ENCODE peak calls at places on chromosomes 16 and 17, in eight cellular contexts. One of them, this sample, is unnamed.

GRCh38 chr17:61458491-61459433 is 6.5 kb downstream of the TBX4 start:
- DNase-seq in NB4: no peak
- DNase-seq in CD8-positive, alpha-beta T cell: no peak
- DNase-seq in cardiac fibroblast: no peak
- DNase-seq in nephron progenitor cell: no peak
- DNase-seq in ovary: no peak
- DNase-seq in GM23338: peak
- DNase-seq in fibroblast of villous mesenchyme: no peak
- DNase-seq in this sample: no peak

GRCh38 chr16:85206472-85207356 is 94.4 kb upstream of the CIBAR2 start:
- DNase-seq in nephron progenitor cell: peak
- DNase-seq in cardiac fibroblast: no peak
- DNase-seq in NB4: no peak
- DNase-seq in ovary: peak
- DNase-seq in GM23338: peak
- DNase-seq in fibroblast of villous mesenchyme: peak
- DNase-seq in CD8-positive, alpha-beta T cell: no peak
- DNase-seq in this sample: peak

GRCh38 chr17:65694601-65695000 is 133.2 kb upstream of the AXIN2 start:
- DNase-seq in ovary: no peak
- DNase-seq in CD8-positive, alpha-beta T cell: no peak
- DNase-seq in fibroblast of villous mesenchyme: peak
- DNase-seq in nephron progenitor cell: no peak
- DNase-seq in GM23338: no peak
- DNase-seq in cardiac fibroblast: no peak
- DNase-seq in NB4: no peak
- DNase-seq in this sample: no peak

GRCh38 chr17:71260366-71260765 is 860.5 kb upstream of the SOX9 start:
- DNase-seq in cardiac fibroblast: peak
- DNase-seq in nephron progenitor cell: no peak
- DNase-seq in ovary: no peak
- DNase-seq in CD8-positive, alpha-beta T cell: no peak
- DNase-seq in NB4: no peak
- DNase-seq in GM23338: no peak
- DNase-seq in fibroblast of villous mesenchyme: peak
- DNase-seq in this sample: no peak

GRCh38 chr17:58277107-58277506 is 3.6 kb downstream of the MPO start:
- DNase-seq in ovary: no peak
- DNase-seq in GM23338: peak
- DNase-seq in fibroblast of villous mesenchyme: peak
- DNase-seq in NB4: no peak
- DNase-seq in CD8-positive, alpha-beta T cell: no peak
- DNase-seq in cardiac fibroblast: peak
- DNase-seq in nephron progenitor cell: no peak
- DNase-seq in this sample: no peak

GRCh38 chr17:16940116-16940881 is 31.6 kb downstream of the TNFRSF13B start:
- DNase-seq in GM23338: peak
- DNase-seq in cardiac fibroblast: no peak
- DNase-seq in ovary: no peak
- DNase-seq in NB4: no peak
- DNase-seq in nephron progenitor cell: no peak
- DNase-seq in fibroblast of villous mesenchyme: no peak
- DNase-seq in CD8-positive, alpha-beta T cell: no peak
- DNase-seq in this sample: peak

GRCh38 chr17:40526668-40527067 is 25.2 kb upstream of the TNS4 start:
- DNase-seq in NB4: no peak
- DNase-seq in ovary: no peak
- DNase-seq in CD8-positive, alpha-beta T cell: no peak
- DNase-seq in nephron progenitor cell: no peak
- DNase-seq in fibroblast of villous mesenchyme: peak
- DNase-seq in GM23338: no peak
- DNase-seq in cardiac fibroblast: peak
- DNase-seq in this sample: no peak

GRCh38 chr16:57186630-57187507 is 740 bp downstream of the RSPRY1 start:
- DNase-seq in fibroblast of villous mesenchyme: peak
- DNase-seq in nephron progenitor cell: peak
- DNase-seq in GM23338: peak
- DNase-seq in NB4: peak
- DNase-seq in ovary: peak
- DNase-seq in CD8-positive, alpha-beta T cell: peak
- DNase-seq in cardiac fibroblast: peak
- DNase-seq in this sample: peak

GRCh38 chr17:63094636-63095035 is 128.6 kb downstream of the TANC2 start:
- DNase-seq in ovary: no peak
- DNase-seq in GM23338: no peak
- DNase-seq in NB4: no peak
- DNase-seq in nephron progenitor cell: no peak
- DNase-seq in CD8-positive, alpha-beta T cell: no peak
- DNase-seq in fibroblast of villous mesenchyme: no peak
- DNase-seq in cardiac fibroblast: no peak
- DNase-seq in this sample: no peak

GRCh38 chr16:56600398-56600999 is 7.9 kb upstream of the MT2A start:
- DNase-seq in nephron progenitor cell: peak
- DNase-seq in NB4: peak
- DNase-seq in ovary: peak
- DNase-seq in fibroblast of villous mesenchyme: peak
- DNase-seq in GM23338: peak
- DNase-seq in cardiac fibroblast: peak
- DNase-seq in CD8-positive, alpha-beta T cell: peak
- DNase-seq in this sample: no peak

GRCh38 chr17:78133971-78134898 is 3.7 kb downstream of the TMC8 start:
- DNase-seq in nephron progenitor cell: peak
- DNase-seq in cardiac fibroblast: peak
- DNase-seq in GM23338: peak
- DNase-seq in NB4: peak
- DNase-seq in CD8-positive, alpha-beta T cell: peak
- DNase-seq in ovary: no peak
- DNase-seq in fibroblast of villous mesenchyme: peak
- DNase-seq in this sample: no peak

GRCh38 chr17:79965806-79966205 is 69.9 kb downstream of the TBC1D16 start:
- DNase-seq in GM23338: no peak
- DNase-seq in nephron progenitor cell: no peak
- DNase-seq in NB4: no peak
- DNase-seq in fibroblast of villous mesenchyme: no peak
- DNase-seq in CD8-positive, alpha-beta T cell: no peak
- DNase-seq in ovary: no peak
- DNase-seq in cardiac fibroblast: no peak
- DNase-seq in this sample: peak

GRCh38 chr17:8846768-8847211 is 20.7 kb downstream of the PIK3R6 start:
- DNase-seq in NB4: peak
- DNase-seq in fibroblast of villous mesenchyme: peak
- DNase-seq in ovary: no peak
- DNase-seq in CD8-positive, alpha-beta T cell: no peak
- DNase-seq in GM23338: peak
- DNase-seq in cardiac fibroblast: peak
- DNase-seq in nephron progenitor cell: no peak
- DNase-seq in this sample: no peak

GRCh38 chr16:81657224-81657623 is 121.9 kb upstream of the PLCG2 start:
- DNase-seq in ovary: no peak
- DNase-seq in GM23338: no peak
- DNase-seq in NB4: no peak
- DNase-seq in nephron progenitor cell: no peak
- DNase-seq in CD8-positive, alpha-beta T cell: no peak
- DNase-seq in cardiac fibroblast: no peak
- DNase-seq in fibroblast of villous mesenchyme: peak
- DNase-seq in this sample: no peak

GRCh38 chr16:50763211-50763610 is 21.3 kb downstream of the CYLD start:
- DNase-seq in ovary: no peak
- DNase-seq in CD8-positive, alpha-beta T cell: no peak
- DNase-seq in nephron progenitor cell: no peak
- DNase-seq in cardiac fibroblast: peak
- DNase-seq in fibroblast of villous mesenchyme: no peak
- DNase-seq in NB4: no peak
- DNase-seq in GM23338: no peak
- DNase-seq in this sample: no peak

GRCh38 chr17:45740553-45741330 is 43.4 kb upstream of the CRHR1 start:
- DNase-seq in cardiac fibroblast: peak
- DNase-seq in nephron progenitor cell: peak
- DNase-seq in fibroblast of villous mesenchyme: peak
- DNase-seq in GM23338: peak
- DNase-seq in NB4: peak
- DNase-seq in CD8-positive, alpha-beta T cell: no peak
- DNase-seq in ovary: no peak
- DNase-seq in this sample: peak

GRCh38 chr16:85557083-85557975 is 55.8 kb upstream of the GSE1 start:
- DNase-seq in cardiac fibroblast: no peak
- DNase-seq in ovary: peak
- DNase-seq in NB4: peak
- DNase-seq in nephron progenitor cell: no peak
- DNase-seq in fibroblast of villous mesenchyme: no peak
- DNase-seq in CD8-positive, alpha-beta T cell: peak
- DNase-seq in GM23338: peak
- DNase-seq in this sample: no peak

GRCh38 chr17:45223541-45224528 is 2.1 kb downstream of the FMNL1 start:
- DNase-seq in nephron progenitor cell: no peak
- DNase-seq in ovary: no peak
- DNase-seq in fibroblast of villous mesenchyme: no peak
- DNase-seq in CD8-positive, alpha-beta T cell: peak
- DNase-seq in NB4: no peak
- DNase-seq in cardiac fibroblast: no peak
- DNase-seq in GM23338: no peak
- DNase-seq in this sample: no peak

GRCh38 chr16:53893731-53894435 is 189.9 kb downstream of the FTO start:
- DNase-seq in GM23338: no peak
- DNase-seq in nephron progenitor cell: no peak
- DNase-seq in cardiac fibroblast: peak
- DNase-seq in fibroblast of villous mesenchyme: peak
- DNase-seq in CD8-positive, alpha-beta T cell: no peak
- DNase-seq in ovary: no peak
- DNase-seq in NB4: no peak
- DNase-seq in this sample: no peak

GRCh38 chr17:68794636-68795503 is 160.3 kb downstream of the ABCA8 start:
- DNase-seq in CD8-positive, alpha-beta T cell: no peak
- DNase-seq in cardiac fibroblast: peak
- DNase-seq in GM23338: peak
- DNase-seq in fibroblast of villous mesenchyme: peak
- DNase-seq in NB4: no peak
- DNase-seq in ovary: peak
- DNase-seq in nephron progenitor cell: no peak
- DNase-seq in this sample: no peak

GRCh38 chr17:64145460-64145750 is 15.5 kb upstream of the ERN1 start:
- DNase-seq in cardiac fibroblast: no peak
- DNase-seq in nephron progenitor cell: no peak
- DNase-seq in NB4: no peak
- DNase-seq in ovary: no peak
- DNase-seq in fibroblast of villous mesenchyme: no peak
- DNase-seq in CD8-positive, alpha-beta T cell: no peak
- DNase-seq in GM23338: no peak
- DNase-seq in this sample: no peak

DNA sequence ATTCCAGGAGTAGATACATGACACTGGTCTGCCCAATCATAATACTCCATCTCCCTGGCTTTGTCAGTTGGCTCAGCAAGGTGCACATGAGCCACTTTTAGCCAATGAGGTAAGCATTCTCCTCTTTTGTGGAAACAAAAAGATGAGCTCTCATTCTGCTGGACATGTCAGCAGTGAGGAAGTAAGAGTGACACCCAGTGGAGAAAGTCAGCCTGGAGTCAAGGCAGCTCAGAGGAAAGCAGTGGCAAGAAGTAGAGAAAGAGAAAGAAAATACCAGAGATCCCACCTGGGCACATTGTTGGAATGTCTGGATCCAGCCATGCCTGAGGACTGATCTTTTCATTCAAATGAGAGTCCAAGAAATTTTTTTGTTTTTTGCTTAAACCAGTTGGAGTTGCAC is 496.9 kb upstream of the C16orf82 start:
- DNase-seq in nephron progenitor cell: peak
- DNase-seq in NB4: peak
- DNase-seq in ovary: no peak
- DNase-seq in GM23338: peak
- DNase-seq in CD8-positive, alpha-beta T cell: no peak
- DNase-seq in fibroblast of villous mesenchyme: no peak
- DNase-seq in cardiac fibroblast: no peak
- DNase-seq in this sample: no peak
- TF ChIP-seq CTCF in nephron progenitor cell: peak
- TF ChIP-seq CTCF in NB4: peak
- TF ChIP-seq CTCF in ovary: no peak
- TF ChIP-seq CTCF in GM23338: peak
- TF ChIP-seq CTCF in CD8-positive, alpha-beta T cell: no peak
- TF ChIP-seq CTCF in fibroblast of villous mesenchyme: no peak
- TF ChIP-seq CTCF in cardiac fibroblast: no peak
- TF ChIP-seq CTCF in this sample: no peak

GRCh38 chr17:35774499-35774898 is 13.8 kb downstream of the C17orf50 start:
- DNase-seq in nephron progenitor cell: no peak
- DNase-seq in ovary: no peak
- DNase-seq in fibroblast of villous mesenchyme: peak
- DNase-seq in GM23338: no peak
- DNase-seq in NB4: no peak
- DNase-seq in CD8-positive, alpha-beta T cell: no peak
- DNase-seq in cardiac fibroblast: peak
- DNase-seq in this sample: no peak
- TF ChIP-seq CTCF in nephron progenitor cell: no peak
- TF ChIP-seq CTCF in ovary: no peak
- TF ChIP-seq CTCF in fibroblast of villous mesenchyme: no peak
- TF ChIP-seq CTCF in GM23338: no peak
- TF ChIP-seq CTCF in NB4: no peak
- TF ChIP-seq CTCF in CD8-positive, alpha-beta T cell: no peak
- TF ChIP-seq CTCF in cardiac fibroblast: no peak
- TF ChIP-seq CTCF in this sample: no peak

GRCh38 chr16:1543085-1543896 is 9.8 kb downstream of the TMEM204 start:
- DNase-seq in GM23338: peak
- DNase-seq in nephron progenitor cell: peak
- DNase-seq in fibroblast of villous mesenchyme: peak
- DNase-seq in CD8-positive, alpha-beta T cell: peak
- DNase-seq in cardiac fibroblast: peak
- DNase-seq in ovary: peak
- DNase-seq in NB4: peak
- DNase-seq in this sample: peak
- TF ChIP-seq CTCF in GM23338: no peak
- TF ChIP-seq CTCF in nephron progenitor cell: no peak
- TF ChIP-seq CTCF in fibroblast of villous mesenchyme: no peak
- TF ChIP-seq CTCF in CD8-positive, alpha-beta T cell: no peak
- TF ChIP-seq CTCF in cardiac fibroblast: no peak
- TF ChIP-seq CTCF in ovary: no peak
- TF ChIP-seq CTCF in NB4: no peak
- TF ChIP-seq CTCF in this sample: no peak

DNA sequence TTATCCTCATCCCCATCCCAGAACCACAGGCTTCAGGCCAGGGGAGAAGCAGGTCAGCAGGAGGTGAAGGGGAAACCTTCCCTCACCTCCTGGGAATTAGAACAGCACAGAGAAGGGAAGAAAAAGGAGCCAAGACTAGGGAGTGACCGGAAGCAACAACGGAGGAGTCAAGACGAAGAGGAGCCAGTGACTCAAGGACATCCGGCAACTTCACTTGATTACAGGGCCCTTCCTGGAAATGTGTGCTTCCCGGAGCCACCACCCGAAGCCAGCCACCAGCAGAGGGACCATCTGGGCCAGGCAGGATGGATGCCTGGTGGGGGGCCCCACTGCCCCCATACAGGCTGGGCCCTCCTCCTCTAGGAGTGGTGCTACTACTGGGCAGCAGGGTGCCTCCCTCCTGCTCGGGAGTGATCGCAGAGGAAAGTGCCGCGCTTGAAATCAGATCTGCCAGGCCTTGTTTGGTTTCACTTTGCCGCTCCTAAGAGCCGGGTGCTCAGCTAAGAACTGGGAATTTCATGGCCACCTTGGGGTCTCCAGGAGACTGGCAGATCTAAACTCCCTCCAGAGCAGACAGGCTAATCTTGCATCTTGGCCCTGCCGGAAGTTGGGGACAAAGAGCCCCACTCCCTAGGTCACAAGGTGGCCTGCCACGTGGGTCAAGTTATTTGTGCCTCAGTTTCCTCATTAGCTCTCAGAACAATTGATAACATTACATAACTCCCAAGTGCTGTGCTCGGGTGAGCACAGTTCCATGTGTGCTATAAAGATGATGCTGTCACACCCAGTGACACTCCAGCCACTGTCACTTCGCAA is 6.6 kb downstream of the CDC42EP4 start:
- DNase-seq in ovary: peak
- DNase-seq in cardiac fibroblast: peak
- DNase-seq in fibroblast of villous mesenchyme: peak
- DNase-seq in nephron progenitor cell: peak
- DNase-seq in CD8-positive, alpha-beta T cell: no peak
- DNase-seq in GM23338: peak
- DNase-seq in NB4: no peak
- DNase-seq in this sample: peak
- TF ChIP-seq CTCF in ovary: peak
- TF ChIP-seq CTCF in cardiac fibroblast: peak
- TF ChIP-seq CTCF in fibroblast of villous mesenchyme: peak
- TF ChIP-seq CTCF in nephron progenitor cell: no peak
- TF ChIP-seq CTCF in CD8-positive, alpha-beta T cell: no peak
- TF ChIP-seq CTCF in GM23338: peak
- TF ChIP-seq CTCF in NB4: no peak
- TF ChIP-seq CTCF in this sample: no peak